ENCODE peak calls at places on chromosomes 6 and 20, in seven cellular contexts. I, Q, V, P, U, W and B are unnamed samples.

GRCh38 chr6:160088774-160089533 is 32.7 kb upstream of the SLC22A1 start:
- DNase-seq in I (no peak), Q (no peak), V (no peak), P (no peak), U (no peak), W (no peak), B (no peak)

GRCh38 chr6:162857321-162857720 is 129.5 kb downstream of the PACRG start:
- DNase-seq in I (no peak), Q (peak; percentile 29), V (peak; percentile 9), P (no peak), U (no peak), W (no peak), B (no peak)

GRCh38 chr6:7758456-7758855 is 32.6 kb downstream of the BMP6 start:
- DNase-seq in I (peak; percentile 1), Q (no peak), V (no peak), P (peak; percentile 40), U (peak; percentile 55), W (peak; percentile 65), B (no peak)

GRCh38 chr20:51128198-51128597 is 105.3 kb upstream of the KCNG1 start:
- DNase-seq in I (no peak), Q (no peak), V (no peak), P (peak; percentile 91), U (peak; percentile 75), W (peak; percentile 33), B (no peak)

GRCh38 chr6:138001750-138002349 is 105.4 kb downstream of the PERP start:
- DNase-seq in I (peak; percentile 65), Q (peak; percentile 70), V (peak; percentile 73), P (peak; percentile 72), U (peak; percentile 66), W (peak; percentile 16), B (peak; percentile 25)

GRCh38 chr6:89803271-89803670 is 16.3 kb downstream of the MDN1 start:
- DNase-seq in I (no peak), Q (no peak), V (no peak), P (no peak), U (no peak), W (no peak), B (no peak)

GRCh38 chr20:51647674-51648570 is 105.4 kb upstream of the NFATC2 start:
- DNase-seq in I (no peak), Q (no peak), V (no peak), P (no peak), U (no peak), W (no peak), B (no peak)

GRCh38 chr6:123415844-123416468 is 220.8 kb downstream of the TRDN start:
- DNase-seq in I (peak; percentile 48), Q (peak; percentile 79), V (peak; percentile 89), P (peak; percentile 68), U (peak; percentile 70), W (peak; percentile 29), B (peak; percentile 2)

GRCh38 chr20:37711987-37712961 is 18.4 kb downstream of the CTNNBL1 start:
- DNase-seq in I (no peak), Q (peak; percentile 18), V (no peak), P (no peak), U (no peak), W (no peak), B (no peak)

GRCh38 chr6:21993841-21994240 is 303.0 kb downstream of the PRL start:
- DNase-seq in I (no peak), Q (no peak), V (no peak), P (no peak), U (no peak), W (no peak), B (no peak)

GRCh38 chr6:132483779-132484679 is 28.9 kb downstream of the STX7 start:
- DNase-seq in I (peak; percentile 46), Q (peak; percentile 72), V (peak; percentile 78), P (peak; percentile 71), U (peak; percentile 82), W (peak; percentile 71), B (peak; percentile 16)

GRCh38 chr6:134830194-134830593 is 119.7 kb downstream of the ALDH8A1 start:
- DNase-seq in I (no peak), Q (no peak), V (no peak), P (no peak), U (no peak), W (no peak), B (no peak)

GRCh38 chr6:18141805-18142590 is 12.9 kb downstream of the TPMT start:
- DNase-seq in I (no peak), Q (peak; percentile 46), V (no peak), P (no peak), U (no peak), W (no peak), B (no peak)

GRCh38 chr6:7052441-7052936 is 55.3 kb upstream of the RREB1 start:
- DNase-seq in I (peak; percentile 36), Q (peak; percentile 58), V (peak; percentile 57), P (no peak), U (peak; percentile 60), W (peak; percentile 38), B (no peak)

GRCh38 chr6:129749749-129750120 is 39.8 kb upstream of the ARHGAP18 start:
- DNase-seq in I (no peak), Q (no peak), V (no peak), P (peak; percentile 76), U (peak; percentile 89), W (no peak), B (no peak)

GRCh38 chr6:142886431-142887170 is 58.4 kb downstream of the HIVEP2 start:
- DNase-seq in I (no peak), Q (no peak), V (peak; percentile 11), P (peak; percentile 64), U (peak; percentile 75), W (peak; percentile 32), B (no peak)

GRCh38 chr20:54025166-54025835 is 45.1 kb downstream of the BCAS1 start:
- DNase-seq in I (no peak), Q (no peak), V (peak; percentile 11), P (no peak), U (peak; percentile 21), W (no peak), B (no peak)

GRCh38 chr6:24126586-24127192 is 674 bp downstream of the NRSN1 start:
- DNase-seq in I (peak; percentile 75), Q (peak; percentile 91), V (peak; percentile 95), P (peak; percentile 74), U (peak; percentile 55), W (peak; percentile 16), B (peak; percentile 49)

GRCh38 chr6:163336961-163337360 is 77.6 kb upstream of the QKI start:
- DNase-seq in I (no peak), Q (no peak), V (no peak), P (no peak), U (no peak), W (no peak), B (no peak)

GRCh38 chr20:4730782-4731181 is 9.1 kb downstream of the PRND start:
- DNase-seq in I (no peak), Q (peak; percentile 25), V (peak; percentile 59), P (peak; percentile 28), U (peak; percentile 26), W (no peak), B (no peak)

GRCh38 chr6:67003844-67004243 is 1296.8 kb upstream of the EYS start:
- DNase-seq in I (no peak), Q (no peak), V (no peak), P (no peak), U (no peak), W (no peak), B (no peak)

GRCh38 chr6:15358579-15359327 is 112.9 kb downstream of the JARID2 start:
- DNase-seq in I (no peak), Q (no peak), V (no peak), P (no peak), U (no peak), W (no peak), B (no peak)

GRCh38 chr6:129340983-129341382 is 369.0 kb downstream of the ARHGAP18 start:
- DNase-seq in I (no peak), Q (no peak), V (no peak), P (peak; percentile 73), U (peak; percentile 90), W (peak; percentile 88), B (no peak)

GRCh38 chr6:7770601-7771000 is 44.7 kb downstream of the BMP6 start:
- DNase-seq in I (no peak), Q (no peak), V (peak; percentile 46), P (no peak), U (no peak), W (no peak), B (no peak)

GRCh38 chr6:34771727-34772126 is 14.4 kb downstream of the SNRPC start:
- DNase-seq in I (no peak), Q (no peak), V (no peak), P (no peak), U (peak; percentile 28), W (no peak), B (no peak)

GRCh38 chr6:15344831-15345230 is 99.0 kb downstream of the JARID2 start:
- DNase-seq in I (no peak), Q (no peak), V (no peak), P (no peak), U (peak; percentile 56), W (no peak), B (no peak)

GRCh38 chr6:6546318-6547110 is 42.0 kb upstream of the LY86 start:
- DNase-seq in I (peak; percentile 32), Q (peak; percentile 79), V (peak; percentile 76), P (peak; percentile 36), U (peak; percentile 5), W (no peak), B (peak; percentile 36)